ENCODE peak calls at places on chromosome 4, in eight cellular contexts. One of them, this sample, is unnamed.

GRCh38 chr4:82733636-82734035 is 65.0 kb downstream of the SCD5 start:
- DNase-seq in fibroblast of lung: peak
- DNase-seq in K562: no peak
- DNase-seq in esophagus muscularis mucosa: no peak
- DNase-seq in AG10803: no peak
- DNase-seq in NT2/D1: no peak
- DNase-seq in stomach: no peak
- DNase-seq in spleen: no peak
- DNase-seq in this sample: no peak

GRCh38 chr4:127165971-127166370 is 466.8 kb upstream of the INTU start:
- DNase-seq in K562: no peak
- DNase-seq in AG10803: peak
- DNase-seq in stomach: no peak
- DNase-seq in NT2/D1: no peak
- DNase-seq in spleen: no peak
- DNase-seq in fibroblast of lung: no peak
- DNase-seq in esophagus muscularis mucosa: no peak
- DNase-seq in this sample: no peak

GRCh38 chr4:40828661-40829060 is 78.9 kb downstream of the NSUN7 start:
- DNase-seq in stomach: no peak
- DNase-seq in esophagus muscularis mucosa: no peak
- DNase-seq in NT2/D1: no peak
- DNase-seq in fibroblast of lung: no peak
- DNase-seq in spleen: no peak
- DNase-seq in K562: no peak
- DNase-seq in AG10803: no peak
- DNase-seq in this sample: no peak

GRCh38 chr4:169234137-169234855 is 36.5 kb downstream of the SH3RF1 start:
- DNase-seq in esophagus muscularis mucosa: no peak
- DNase-seq in stomach: no peak
- DNase-seq in K562: no peak
- DNase-seq in NT2/D1: no peak
- DNase-seq in AG10803: no peak
- DNase-seq in spleen: no peak
- DNase-seq in fibroblast of lung: peak
- DNase-seq in this sample: no peak

GRCh38 chr4:81786063-81786763 is 314.5 kb upstream of the RASGEF1B start:
- DNase-seq in AG10803: no peak
- DNase-seq in NT2/D1: no peak
- DNase-seq in spleen: no peak
- DNase-seq in esophagus muscularis mucosa: no peak
- DNase-seq in K562: peak
- DNase-seq in stomach: no peak
- DNase-seq in fibroblast of lung: no peak
- DNase-seq in this sample: no peak

GRCh38 chr4:24248674-24249644 is 335.4 kb downstream of the DHX15 start:
- DNase-seq in esophagus muscularis mucosa: no peak
- DNase-seq in K562: no peak
- DNase-seq in NT2/D1: no peak
- DNase-seq in AG10803: no peak
- DNase-seq in stomach: no peak
- DNase-seq in fibroblast of lung: no peak
- DNase-seq in spleen: no peak
- DNase-seq in this sample: no peak

GRCh38 chr4:164977243-164978164 is at the start of gene TRIM61:
- DNase-seq in NT2/D1: peak
- DNase-seq in esophagus muscularis mucosa: peak
- DNase-seq in stomach: no peak
- DNase-seq in K562: peak
- DNase-seq in AG10803: peak
- DNase-seq in fibroblast of lung: peak
- DNase-seq in spleen: no peak
- DNase-seq in this sample: no peak

GRCh38 chr4:61520688-61521160 is 320.6 kb downstream of the ADGRL3 start:
- DNase-seq in AG10803: no peak
- DNase-seq in stomach: peak
- DNase-seq in K562: no peak
- DNase-seq in esophagus muscularis mucosa: no peak
- DNase-seq in NT2/D1: no peak
- DNase-seq in fibroblast of lung: peak
- DNase-seq in spleen: no peak
- DNase-seq in this sample: peak

DNA sequence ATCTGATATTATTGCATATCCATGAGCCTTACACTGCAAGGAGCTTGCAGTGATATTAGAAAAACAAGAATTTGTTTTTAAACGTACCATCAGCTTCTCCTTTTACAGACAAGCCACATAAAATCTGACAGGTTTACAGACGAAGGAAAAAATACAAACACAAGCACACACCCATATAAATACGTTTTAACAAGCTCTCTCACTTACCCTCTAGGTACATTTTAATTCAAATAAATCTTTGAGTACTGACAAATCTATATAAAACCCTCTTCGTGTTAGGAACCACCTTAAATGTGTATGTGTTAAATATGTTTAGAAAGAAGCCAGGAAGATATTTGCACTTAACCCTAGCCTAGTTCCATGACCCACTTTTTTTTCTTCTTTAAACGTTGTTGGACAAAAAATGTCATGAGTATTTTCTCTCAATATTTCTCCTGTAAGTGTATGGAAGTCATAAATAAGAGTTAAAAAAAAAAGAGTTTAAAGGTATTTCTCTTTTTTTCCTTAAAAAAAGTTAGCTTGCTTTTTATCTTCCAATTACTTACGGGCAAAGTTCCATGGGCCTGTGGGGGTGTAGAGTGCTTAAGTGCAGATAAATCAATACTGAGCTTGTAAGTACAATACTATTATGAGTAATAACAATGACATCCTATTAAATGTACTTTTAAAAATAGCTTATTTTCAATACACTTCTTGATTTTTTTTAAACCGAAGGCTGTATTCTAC is 1.5 kb downstream of the ARAP2 start:
- DNase-seq in stomach: no peak
- DNase-seq in AG10803: no peak
- DNase-seq in esophagus muscularis mucosa: no peak
- DNase-seq in fibroblast of lung: peak
- DNase-seq in NT2/D1: no peak
- DNase-seq in K562: no peak
- DNase-seq in spleen: no peak
- DNase-seq in this sample: no peak
- H3K4me3 ChIP-seq in stomach: peak
- H3K4me3 ChIP-seq in AG10803: no peak
- H3K4me3 ChIP-seq in esophagus muscularis mucosa: peak
- H3K4me3 ChIP-seq in fibroblast of lung: no peak
- H3K4me3 ChIP-seq in NT2/D1: no peak
- H3K4me3 ChIP-seq in K562: no peak
- H3K4me3 ChIP-seq in spleen: peak
- H3K4me3 ChIP-seq in this sample: peak

DNA sequence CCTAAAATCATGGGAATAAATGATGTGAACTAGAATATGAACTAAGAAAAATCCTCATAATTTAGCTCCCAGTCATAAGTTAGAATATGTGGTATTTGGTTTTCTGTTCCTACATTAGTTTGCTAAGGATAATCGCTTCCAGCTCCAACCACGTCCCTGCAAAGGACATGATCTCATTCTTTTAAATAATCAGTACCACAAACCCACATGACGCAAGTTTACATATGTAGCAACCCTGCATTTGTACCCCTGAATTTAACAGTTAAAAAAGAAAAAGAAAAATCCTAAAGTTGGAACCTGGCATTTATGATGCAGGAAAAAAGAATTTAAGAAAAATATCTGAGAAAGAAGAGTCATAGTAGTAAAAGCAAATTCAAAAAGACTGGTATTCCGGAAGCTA is 13.3 kb downstream of the UBA6 start:
- DNase-seq in AG10803: peak
- DNase-seq in stomach: no peak
- DNase-seq in K562: no peak
- DNase-seq in spleen: no peak
- DNase-seq in NT2/D1: no peak
- DNase-seq in esophagus muscularis mucosa: no peak
- DNase-seq in fibroblast of lung: peak
- DNase-seq in this sample: no peak
- H3K4me3 ChIP-seq in AG10803: no peak
- H3K4me3 ChIP-seq in stomach: no peak
- H3K4me3 ChIP-seq in K562: no peak
- H3K4me3 ChIP-seq in spleen: no peak
- H3K4me3 ChIP-seq in NT2/D1: no peak
- H3K4me3 ChIP-seq in esophagus muscularis mucosa: no peak
- H3K4me3 ChIP-seq in fibroblast of lung: no peak
- H3K4me3 ChIP-seq in this sample: no peak

GRCh38 chr4:173522874-173523395 is 7.1 kb downstream of the HAND2 start:
- DNase-seq in esophagus muscularis mucosa: no peak
- DNase-seq in NT2/D1: no peak
- DNase-seq in K562: no peak
- DNase-seq in AG10803: no peak
- DNase-seq in fibroblast of lung: no peak
- DNase-seq in stomach: no peak
- DNase-seq in spleen: no peak
- DNase-seq in this sample: no peak

GRCh38 chr4:173519130-173520101 is 10.6 kb downstream of the HAND2 start:
- DNase-seq in stomach: no peak
- DNase-seq in fibroblast of lung: no peak
- DNase-seq in spleen: peak
- DNase-seq in esophagus muscularis mucosa: no peak
- DNase-seq in K562: no peak
- DNase-seq in AG10803: peak
- DNase-seq in NT2/D1: no peak
- DNase-seq in this sample: no peak

GRCh38 chr4:173520921-173521473 is 9.0 kb downstream of the HAND2 start:
- DNase-seq in esophagus muscularis mucosa: peak
- DNase-seq in spleen: no peak
- DNase-seq in fibroblast of lung: no peak
- DNase-seq in stomach: no peak
- DNase-seq in K562: no peak
- DNase-seq in NT2/D1: no peak
- DNase-seq in AG10803: no peak
- DNase-seq in this sample: no peak

GRCh38 chr4:173522160-173522873 is 7.7 kb downstream of the HAND2 start:
- DNase-seq in AG10803: peak
- DNase-seq in spleen: peak
- DNase-seq in K562: peak
- DNase-seq in esophagus muscularis mucosa: peak
- DNase-seq in stomach: peak
- DNase-seq in fibroblast of lung: peak
- DNase-seq in NT2/D1: no peak
- DNase-seq in this sample: no peak

DNA sequence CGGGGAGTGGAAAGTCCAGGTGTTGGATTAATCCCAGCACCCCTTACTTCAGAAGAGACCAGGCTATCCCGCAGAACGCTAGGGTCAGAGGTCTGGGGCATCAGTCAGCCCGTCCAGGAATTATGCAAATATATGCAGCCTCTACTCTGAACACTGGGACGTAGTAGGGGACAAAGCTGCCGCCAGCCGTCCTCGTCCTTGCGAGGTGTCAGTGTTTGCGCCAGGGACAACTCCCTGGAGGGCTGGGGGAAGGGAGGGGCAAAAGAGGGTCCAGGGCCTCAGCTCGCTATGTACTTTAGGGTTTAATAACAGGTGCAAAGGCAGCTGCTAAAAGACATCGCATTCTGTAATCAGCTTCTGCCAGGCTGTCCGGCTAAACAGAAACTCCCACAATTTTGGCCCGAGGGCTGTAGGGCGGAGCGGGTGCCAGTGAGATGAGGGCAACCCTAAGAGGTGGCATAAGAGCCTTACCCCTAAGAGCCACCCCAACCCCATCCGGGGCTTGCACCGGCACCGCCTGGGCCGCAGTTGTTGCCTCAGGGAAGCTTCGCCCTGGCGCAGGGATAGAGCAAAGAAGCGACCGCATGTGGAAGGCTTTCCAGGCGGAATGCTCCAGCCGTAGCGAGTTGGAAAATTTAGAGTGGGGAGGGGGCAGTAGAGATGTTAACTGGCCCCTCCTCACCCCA is 8.4 kb downstream of the HAND2 start:
- DNase-seq in fibroblast of lung: no peak
- DNase-seq in spleen: no peak
- DNase-seq in AG10803: no peak
- DNase-seq in NT2/D1: no peak
- DNase-seq in stomach: no peak
- DNase-seq in esophagus muscularis mucosa: no peak
- DNase-seq in K562: no peak
- DNase-seq in this sample: no peak
- H3K4me3 ChIP-seq in fibroblast of lung: peak
- H3K4me3 ChIP-seq in spleen: peak
- H3K4me3 ChIP-seq in AG10803: peak
- H3K4me3 ChIP-seq in NT2/D1: peak
- H3K4me3 ChIP-seq in stomach: peak
- H3K4me3 ChIP-seq in esophagus muscularis mucosa: peak
- H3K4me3 ChIP-seq in K562: no peak
- H3K4me3 ChIP-seq in this sample: peak

GRCh38 chr4:110615366-110616161 is 7.3 kb downstream of the PITX2 start:
- DNase-seq in spleen: no peak
- DNase-seq in NT2/D1: no peak
- DNase-seq in fibroblast of lung: no peak
- DNase-seq in K562: no peak
- DNase-seq in stomach: no peak
- DNase-seq in esophagus muscularis mucosa: no peak
- DNase-seq in AG10803: no peak
- DNase-seq in this sample: no peak
- H3K4me3 ChIP-seq in spleen: no peak
- H3K4me3 ChIP-seq in NT2/D1: peak
- H3K4me3 ChIP-seq in fibroblast of lung: no peak
- H3K4me3 ChIP-seq in K562: no peak
- H3K4me3 ChIP-seq in stomach: no peak
- H3K4me3 ChIP-seq in esophagus muscularis mucosa: peak
- H3K4me3 ChIP-seq in AG10803: no peak
- H3K4me3 ChIP-seq in this sample: no peak

GRCh38 chr4:38230121-38230728 is 270.0 kb downstream of the PTTG2 start:
- DNase-seq in esophagus muscularis mucosa: peak
- DNase-seq in stomach: peak
- DNase-seq in spleen: no peak
- DNase-seq in NT2/D1: no peak
- DNase-seq in K562: peak
- DNase-seq in AG10803: no peak
- DNase-seq in fibroblast of lung: no peak
- DNase-seq in this sample: no peak
- H3K4me3 ChIP-seq in esophagus muscularis mucosa: no peak
- H3K4me3 ChIP-seq in stomach: no peak
- H3K4me3 ChIP-seq in spleen: no peak
- H3K4me3 ChIP-seq in NT2/D1: no peak
- H3K4me3 ChIP-seq in K562: no peak
- H3K4me3 ChIP-seq in AG10803: no peak
- H3K4me3 ChIP-seq in fibroblast of lung: no peak
- H3K4me3 ChIP-seq in this sample: no peak

This sample was measured in RWPE2.